ENCODE peak calls at places on chromosomes 2 and 18, in seven cellular contexts. F, B, C, E, Q, O and R are unnamed samples.

GRCh38 chr18:49911414-49911813 is 98.1 kb upstream of the ACAA2 start:
- DNase-seq in F (no peak), B (no peak), C (no peak), E (no peak), Q (no peak), O (no peak), R (no peak)

GRCh38 chr2:133814890-133815289 is 246.6 kb upstream of the NCKAP5 start:
- DNase-seq in F (no peak), B (no peak), C (no peak), E (no peak), Q (no peak), O (no peak), R (no peak)

GRCh38 chr2:238998775-238999174 is 150.9 kb downstream of the TWIST2 start:
- DNase-seq in F (no peak), B (no peak), C (no peak), E (no peak), Q (no peak), O (no peak), R (no peak)

GRCh38 chr2:1010373-1011017 is 59.8 kb downstream of the SNTG2 start:
- DNase-seq in F (no peak), B (peak), C (no peak), E (no peak), Q (no peak), O (no peak), R (no peak)

GRCh38 chr2:221518937-221519635 is 53.0 kb downstream of the EPHA4 start:
- DNase-seq in F (no peak), B (no peak), C (no peak), E (no peak), Q (no peak), O (peak), R (no peak)

GRCh38 chr18:11175266-11175947 is 26.0 kb upstream of the PIEZO2 start:
- DNase-seq in F (no peak), B (no peak), C (no peak), E (no peak), Q (no peak), O (no peak), R (no peak)

GRCh38 chr18:74242451-74243096 is 49.2 kb downstream of the CYB5A start:
- DNase-seq in F (no peak), B (peak), C (no peak), E (no peak), Q (no peak), O (no peak), R (no peak)

GRCh38 chr18:46485675-46486200 is 171.3 kb downstream of the LOXHD1 start:
- DNase-seq in F (no peak), B (no peak), C (no peak), E (no peak), Q (no peak), O (no peak), R (no peak)

GRCh38 chr2:160970052-160970846 is 190.0 kb upstream of the TANK start:
- DNase-seq in F (no peak), B (peak), C (no peak), E (peak), Q (peak), O (peak), R (peak)

GRCh38 chr2:118375907-118376306 is 287.6 kb downstream of the INSIG2 start:
- DNase-seq in F (no peak), B (no peak), C (no peak), E (no peak), Q (no peak), O (no peak), R (no peak)

GRCh38 chr2:70360661-70361316 is 58.9 kb upstream of the FAM136A start:
- DNase-seq in F (no peak), B (no peak), C (no peak), E (peak), Q (no peak), O (no peak), R (no peak)

GRCh38 chr2:68908392-68908970 is 37.3 kb upstream of the BMP10 start:
- DNase-seq in F (peak), B (peak), C (peak), E (peak), Q (peak), O (peak), R (peak)

GRCh38 chr2:69057660-69058059 is 44.7 kb downstream of the ANTXR1 start:
- DNase-seq in F (no peak), B (no peak), C (no peak), E (no peak), Q (no peak), O (no peak), R (no peak)

GRCh38 chr2:201130524-201131186 is 14.7 kb downstream of the CFLAR start:
- DNase-seq in F (no peak), B (no peak), C (no peak), E (peak), Q (peak), O (no peak), R (no peak)

GRCh38 chr2:170812716-170813585 is 3.7 kb upstream of the GAD1 start:
- DNase-seq in F (no peak), B (peak), C (no peak), E (peak), Q (peak), O (peak), R (peak)

GRCh38 chr18:34787931-34788532 is 77.9 kb downstream of the DTNA start:
- DNase-seq in F (peak), B (peak), C (no peak), E (peak), Q (peak), O (peak), R (peak)

GRCh38 chr18:49625021-49625691 is 63.3 kb downstream of the LIPG start:
- DNase-seq in F (no peak), B (no peak), C (no peak), E (no peak), Q (no peak), O (no peak), R (no peak)

GRCh38 chr2:205730701-205731271 is 48.5 kb downstream of the NRP2 start:
- DNase-seq in F (no peak), B (no peak), C (no peak), E (no peak), Q (no peak), O (no peak), R (no peak)

GRCh38 chr2:112958428-112959108 is 19.2 kb upstream of the IL36G start:
- DNase-seq in F (no peak), B (peak), C (no peak), E (peak), Q (peak), O (no peak), R (peak)

GRCh38 chr2:118973542-118973951 is 31.6 kb downstream of the MARCO start:
- DNase-seq in F (no peak), B (peak), C (no peak), E (no peak), Q (no peak), O (no peak), R (peak)

GRCh38 chr18:49913221-49913620 is 99.9 kb upstream of the ACAA2 start:
- DNase-seq in F (no peak), B (no peak), C (no peak), E (no peak), Q (no peak), O (no peak), R (no peak)

GRCh38 chr18:63150326-63150725 is 169.2 kb downstream of the BCL2 start:
- DNase-seq in F (no peak), B (no peak), C (no peak), E (no peak), Q (no peak), O (no peak), R (no peak)

GRCh38 chr18:63154350-63155152 is 165.0 kb downstream of the BCL2 start:
- DNase-seq in F (no peak), B (no peak), C (no peak), E (no peak), Q (no peak), O (no peak), R (no peak)

GRCh38 chr18:63152096-63152495 is 167.5 kb downstream of the BCL2 start:
- DNase-seq in F (no peak), B (no peak), C (no peak), E (no peak), Q (no peak), O (no peak), R (no peak)

GRCh38 chr18:63150942-63151421 is 168.6 kb downstream of the BCL2 start:
- DNase-seq in F (no peak), B (no peak), C (no peak), E (no peak), Q (no peak), O (no peak), R (no peak)

GRCh38 chr18:63152791-63153190 is 166.8 kb downstream of the BCL2 start:
- DNase-seq in F (no peak), B (no peak), C (no peak), E (no peak), Q (no peak), O (no peak), R (no peak)
- TF ChIP-seq POLR2A in F (no peak), B (no peak), C (no peak), E (no peak), Q (no peak), O (no peak), R (no peak)

DNA sequence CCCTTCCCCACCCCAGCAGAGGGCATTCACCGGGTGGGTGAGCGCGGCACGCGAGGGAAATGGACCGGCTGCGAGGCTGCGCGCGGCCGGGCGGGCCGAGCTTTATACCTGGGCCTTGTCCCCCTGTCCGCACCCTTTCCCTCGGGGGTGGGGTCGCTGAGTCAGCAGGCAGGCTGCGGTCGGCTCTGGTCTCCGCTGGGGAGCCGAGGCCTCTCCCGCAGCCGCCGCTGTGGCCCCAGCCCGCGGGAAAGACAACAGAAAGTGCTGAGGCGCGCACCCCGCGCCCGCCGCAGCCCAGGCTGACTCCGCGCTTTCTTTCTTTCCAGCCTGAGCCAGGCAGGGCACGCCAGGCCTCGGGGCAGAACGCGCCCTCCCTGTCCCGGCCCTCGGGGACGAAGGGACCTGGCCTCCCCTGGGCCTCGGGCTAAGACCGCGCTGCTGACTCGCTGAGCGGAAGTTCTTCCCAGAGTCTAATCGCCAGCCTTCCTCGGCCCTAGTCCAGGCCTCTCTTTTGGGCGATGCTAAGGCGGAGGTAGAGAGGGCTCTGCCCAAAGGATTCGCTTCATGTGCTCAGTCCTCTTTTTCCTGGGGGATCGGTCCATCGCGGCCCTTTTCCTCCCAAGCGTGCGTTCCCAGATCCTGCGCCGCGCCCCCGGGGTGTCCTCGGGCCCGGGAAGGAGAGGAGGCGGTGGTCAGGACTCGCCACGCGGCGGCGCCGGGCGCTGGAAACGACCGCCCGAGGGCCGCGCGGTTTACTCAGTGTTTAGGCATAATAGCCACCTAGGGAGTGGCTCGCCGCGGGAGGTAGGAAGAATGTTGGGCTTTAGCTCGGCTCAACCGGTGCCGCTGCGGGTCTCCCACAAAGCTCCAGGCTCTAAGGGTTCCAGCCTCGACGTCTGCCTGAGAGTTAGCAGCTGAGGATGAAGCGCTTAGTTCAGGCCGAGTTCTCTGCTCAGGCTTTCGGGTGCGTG is at the start of gene CRYBA2:
- DNase-seq in F (no peak), B (peak), C (no peak), E (no peak), Q (no peak), O (no peak), R (peak)
- H3K4me3 ChIP-seq in F (peak), B (no peak), C (peak), E (no peak), Q (no peak), O (peak), R (peak)

GRCh38 chr2:26235089-26235488 is 9.3 kb downstream of the HADHA start:
- DNase-seq in F (no peak), B (peak), C (no peak), E (peak), Q (no peak), O (no peak), R (no peak)
- TF ChIP-seq CTCF in F (no peak), B (peak), C (peak), E (peak), Q (no peak), O (no peak), R (peak)

GRCh38 chr2:85561280-85562212 is at the start of gene GGCX:
- DNase-seq in F (peak), B (peak), C (peak), E (peak), Q (peak), O (peak), R (peak)
- TF ChIP-seq POLR2A in F (no peak), B (peak), C (peak), E (peak), Q (peak), O (peak), R (peak)

DNA sequence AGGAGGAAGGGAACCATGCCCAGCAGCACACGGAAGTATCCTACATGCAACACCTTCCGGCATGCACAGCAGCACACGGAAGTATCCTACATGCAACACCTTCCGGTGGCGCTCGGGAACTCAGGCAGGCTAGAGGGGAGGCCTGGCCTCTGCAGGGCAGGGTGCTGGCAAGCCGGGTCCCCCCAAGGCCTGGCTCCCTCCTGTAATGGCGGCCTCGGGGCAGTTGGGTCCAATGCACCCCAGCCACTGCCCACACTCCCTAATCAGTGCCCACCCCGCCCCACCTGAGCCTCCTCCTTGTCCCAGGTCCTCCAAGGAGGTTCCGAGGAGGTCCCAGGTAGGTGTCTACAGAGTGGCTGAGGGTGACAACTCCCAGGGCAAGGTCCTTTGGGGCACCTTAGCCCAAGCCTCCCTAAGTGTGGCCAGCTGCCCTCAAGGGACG is 33.5 kb upstream of the SNED1 start:
- DNase-seq in F (peak), B (no peak), C (no peak), E (no peak), Q (no peak), O (peak), R (no peak)
- H3K4me3 ChIP-seq in F (no peak), B (no peak), C (no peak), E (no peak), Q (no peak), O (no peak), R (no peak)